ENCODE peak calls at places on chromosomes 3 and 15, in nine cellular contexts. V is left ventricle myocardium inferior; Z is A549; I is mesendoderm; A is GM23248; P is A673; Y is stomach; L is psoas muscle; R is CD4-positive, alpha-beta memory T cell. N is an unnamed sample. For H3K4me1, the result is how much of the 10 kb centered on the place peaks cover.

GRCh38 chr15:92809064-92809879 is 90.9 kb upstream of the CHD2 start:
- DNase-seq in R (peak), L (peak), Y (peak), A (peak), I (peak), V (peak), P (peak), Z (peak), N (peak)

GRCh38 chr15:76346666-76347506 is 10.3 kb downstream of the ISL2 start:
- DNase-seq in P (peak), V (no peak), A (no peak), Y (no peak), I (peak), L (no peak), R (no peak), Z (no peak), N (no peak)

GRCh38 chr15:26691249-26691648 is 81.6 kb downstream of the GABRB3 start:
- DNase-seq in A (no peak), L (no peak), I (peak), Y (no peak), Z (no peak), V (no peak), P (no peak), R (no peak), N (no peak)

GRCh38 chr3:42159706-42160472 is 68.7 kb downstream of the TRAK1 start:
- DNase-seq in P (no peak), V (peak), L (peak), A (peak), Z (peak), I (peak), Y (peak), R (peak), N (peak)

GRCh38 chr15:60751985-60752952 is 273.3 kb upstream of the ICE2 start:
- DNase-seq in I (no peak), P (no peak), V (peak), Z (no peak), Y (peak), L (peak), A (no peak), R (no peak), N (no peak)

GRCh38 chr15:90165659-90166489 is 35.3 kb upstream of the SEMA4B start:
- DNase-seq in P (peak), I (peak), A (peak), Z (peak), R (no peak), Y (peak), V (no peak), L (peak), N (peak)

GRCh38 chr3:25080461-25080860 is 347.6 kb upstream of the RARB start:
- DNase-seq in A (no peak), R (no peak), V (no peak), P (no peak), L (no peak), I (no peak), Z (no peak), Y (no peak), N (no peak)

GRCh38 chr3:98869391-98869790 is 32.1 kb downstream of the DCBLD2 start:
- DNase-seq in L (no peak), Y (no peak), I (no peak), P (no peak), A (no peak), V (no peak), R (no peak), Z (no peak), N (no peak)

GRCh38 chr3:173799073-173799830 is 401.7 kb downstream of the NLGN1 start:
- DNase-seq in I (no peak), P (no peak), L (no peak), Z (no peak), Y (no peak), A (peak), R (no peak), V (no peak), N (no peak)

GRCh38 chr3:77412591-77412990 is 372.7 kb downstream of the ROBO2 start:
- DNase-seq in P (no peak), L (no peak), Y (no peak), R (no peak), A (peak), I (peak), V (no peak), Z (no peak), N (no peak)

GRCh38 chr3:149042766-149043386 is 43.5 kb downstream of the HLTF start:
- DNase-seq in L (no peak), P (no peak), Z (no peak), A (peak), I (no peak), R (no peak), V (no peak), Y (no peak), N (no peak)

GRCh38 chr15:28974142-28974541 is 88.4 kb downstream of the APBA2 start:
- DNase-seq in V (no peak), A (no peak), I (no peak), P (no peak), R (no peak), Z (no peak), Y (no peak), L (no peak), N (no peak)

GRCh38 chr3:178436773-178437172 is 99.5 kb upstream of the KCNMB2 start:
- DNase-seq in P (peak), Y (no peak), I (peak), Z (peak), A (peak), L (no peak), R (no peak), V (no peak), N (no peak)

DNA sequence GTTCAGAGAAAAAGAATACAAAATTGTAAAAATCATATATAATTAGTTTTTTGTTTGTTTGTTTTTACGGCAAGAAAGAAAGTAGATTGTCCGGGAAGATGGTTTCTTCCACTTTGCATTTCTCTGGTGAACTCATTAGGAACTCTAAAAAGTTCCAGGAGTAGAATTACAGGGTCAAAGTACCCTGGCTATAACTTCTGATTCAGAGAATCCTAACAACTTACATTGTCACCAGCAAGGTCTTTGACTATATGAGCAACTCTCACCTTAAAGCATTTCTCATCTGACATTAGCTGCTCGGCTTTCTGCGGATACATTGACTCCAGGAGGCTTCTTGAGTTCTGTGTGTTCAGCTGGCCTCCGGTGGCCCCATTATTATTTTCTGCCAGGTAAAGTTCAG is 196.7 kb downstream of the PDE8A start:
- DNase-seq in I (no peak), R (no peak), Z (no peak), V (no peak), A (no peak), P (no peak), Y (no peak), L (no peak), N (no peak)
- H3K4me3 ChIP-seq in I (no peak), R (no peak), Z (no peak), V (no peak), A (no peak), P (no peak), Y (no peak), L (no peak), N (no peak)

DNA sequence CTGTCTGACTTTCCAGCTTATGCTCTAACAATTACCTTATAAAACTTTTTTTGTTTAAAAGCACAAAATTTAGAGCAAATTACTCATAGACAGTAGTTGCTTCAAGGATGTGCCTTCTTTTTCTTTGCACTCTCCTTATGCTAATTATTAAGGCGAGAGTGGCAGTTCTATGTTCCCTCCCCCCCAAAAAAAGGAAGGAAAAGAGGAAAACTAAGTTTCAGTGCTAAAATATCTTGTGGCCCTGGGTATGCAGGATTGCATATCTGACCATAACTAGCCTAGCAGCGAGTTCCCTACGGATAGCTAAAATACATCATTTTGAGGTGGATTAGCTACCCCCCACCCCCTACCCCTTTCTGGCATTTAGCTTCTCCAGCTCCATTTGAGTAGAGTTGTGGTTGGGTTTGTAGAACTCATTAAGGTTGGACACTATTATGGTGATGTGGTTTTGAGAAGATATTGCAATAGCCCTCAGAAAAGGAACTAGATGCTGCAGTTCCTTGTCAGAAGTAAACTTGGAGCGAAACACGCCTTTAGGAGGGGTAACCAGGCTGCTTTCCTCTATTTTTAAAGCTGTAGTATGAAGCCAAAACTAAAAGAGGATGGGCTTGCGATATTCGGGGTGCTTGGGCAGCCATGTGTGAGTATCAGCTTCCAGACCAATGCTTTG is 174.6 kb downstream of the AKAP13 start:
- DNase-seq in L (no peak), P (no peak), A (no peak), Z (no peak), Y (no peak), R (no peak), V (no peak), I (no peak), N (no peak)
- H3K4me1 ChIP-seq in L (under half), P (under half), A (under half), Z (under half), Y (half or more), R (under half), V (half or more), I (under half), N (under half)

DNA sequence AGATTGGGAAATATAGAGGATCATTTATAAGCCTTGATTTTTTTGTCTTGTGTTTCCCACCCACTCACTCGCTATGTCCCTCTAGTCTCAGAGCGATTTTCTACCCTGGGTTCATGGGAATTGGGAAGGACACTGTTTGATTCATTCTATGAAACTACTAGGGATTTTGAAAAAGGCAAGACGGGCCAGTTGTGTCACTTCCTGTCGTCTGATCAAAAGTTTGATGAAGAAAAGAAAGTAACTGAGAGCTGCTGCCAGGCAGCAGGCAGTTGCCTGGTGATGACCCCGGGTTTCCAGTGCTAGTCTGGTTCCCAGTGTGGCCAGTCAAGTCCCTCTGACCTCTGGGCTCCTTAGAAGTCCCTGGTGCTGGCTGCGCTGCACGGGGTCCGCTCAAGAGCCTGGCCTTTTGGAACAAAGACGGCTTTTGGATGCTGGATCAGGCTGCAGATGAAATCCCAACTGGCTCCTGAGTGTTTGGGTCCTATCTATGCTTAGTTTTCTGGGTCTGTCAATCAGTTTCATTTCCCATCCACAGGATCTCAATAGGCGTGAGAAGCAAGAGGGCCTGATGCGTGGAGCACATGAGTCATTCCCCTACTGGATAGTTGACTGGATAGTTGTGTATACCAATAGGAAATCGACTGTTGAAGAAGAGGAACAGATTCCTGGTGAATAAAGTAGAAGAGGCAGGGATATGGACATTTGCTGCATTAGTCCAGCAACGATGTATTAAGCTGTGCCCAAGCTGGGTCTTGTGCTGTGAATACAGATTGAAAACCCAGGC is 89.7 kb downstream of the EEFSEC start:
- DNase-seq in Y (no peak), A (peak), V (no peak), P (no peak), Z (no peak), I (no peak), R (no peak), L (no peak), N (no peak)
- H3K4me3 ChIP-seq in Y (no peak), A (no peak), V (no peak), P (no peak), Z (no peak), I (no peak), R (peak), L (no peak), N (no peak)

GRCh38 chr3:46874430-46874829 is 3.1 kb upstream of the PTH1R start:
- DNase-seq in I (no peak), Z (no peak), A (no peak), V (peak), L (no peak), R (no peak), Y (no peak), P (peak), N (no peak)

GRCh38 chr3:46875560-46875959 is 2.0 kb upstream of the PTH1R start:
- DNase-seq in R (no peak), L (no peak), Y (no peak), V (no peak), A (no peak), I (no peak), P (no peak), Z (no peak), N (no peak)

GRCh38 chr3:46876313-46877300 is 914 bp upstream of the PTH1R start:
- DNase-seq in Z (no peak), V (no peak), A (no peak), R (no peak), I (no peak), Y (no peak), L (no peak), P (no peak), N (no peak)

GRCh38 chr3:46878796-46879436 is 1.4 kb downstream of the PTH1R start:
- DNase-seq in Y (no peak), A (peak), L (no peak), R (no peak), V (no peak), I (peak), P (no peak), Z (no peak), N (peak)

GRCh38 chr3:46877671-46878125 is at the start of gene PTH1R:
- DNase-seq in Y (no peak), L (no peak), A (no peak), Z (no peak), P (no peak), I (no peak), V (no peak), R (no peak), N (no peak)
- H3K4me1 ChIP-seq in Y (under half), L (under half), A (under half), Z (under half), P (under half), I (under half), V (half or more), R (under half), N (half or more)

DNA sequence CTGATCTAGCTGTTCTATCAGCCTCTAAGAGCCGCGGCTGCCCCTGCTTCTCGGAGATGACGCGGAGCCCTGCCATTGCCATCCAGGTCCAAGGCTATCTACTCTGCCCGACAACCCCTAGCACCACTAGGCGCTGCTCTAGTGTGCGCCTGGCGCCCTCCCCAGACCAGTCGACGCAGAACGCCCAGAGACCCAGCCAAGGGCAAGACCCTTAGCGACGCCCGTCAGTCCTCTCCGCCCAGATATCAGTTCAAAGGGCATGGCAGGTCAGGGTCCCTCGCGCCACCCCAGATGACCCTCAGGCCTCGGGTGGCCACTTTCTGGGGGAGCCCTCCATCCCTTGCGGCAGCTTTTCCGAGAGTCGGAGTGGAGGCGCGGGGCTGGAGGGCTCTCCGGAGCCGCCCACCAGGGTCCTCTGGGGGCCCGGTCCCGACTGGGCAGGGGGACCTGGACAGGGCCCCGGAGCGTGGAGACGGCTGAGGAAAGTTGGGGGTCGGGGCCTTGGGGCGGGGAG is 371 bp upstream of the CLSTN2 start:
- DNase-seq in A (peak), P (peak), I (peak), V (peak), Z (peak), Y (no peak), R (no peak), L (peak), N (peak)
- H3K4me3 ChIP-seq in A (peak), P (peak), I (peak), V (peak), Z (peak), Y (peak), R (no peak), L (peak), N (peak)

DNA sequence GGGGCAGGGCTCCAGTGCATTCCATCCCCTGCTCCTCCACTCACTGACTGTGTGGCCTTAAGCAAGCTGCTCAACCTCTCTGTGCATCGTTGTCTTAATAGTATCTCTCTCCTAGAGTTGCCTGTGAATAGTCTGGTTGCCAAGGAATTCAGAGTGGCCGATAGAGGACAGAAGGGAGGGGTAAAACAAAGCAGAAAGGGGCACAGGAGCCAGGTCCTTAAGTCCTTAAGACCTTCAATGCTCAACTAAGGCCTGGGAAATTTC is 13.7 kb upstream of the CYP11A1 start:
- DNase-seq in L (no peak), A (no peak), P (no peak), I (no peak), Y (no peak), R (no peak), V (no peak), Z (no peak), N (no peak)
- H3K4me1 ChIP-seq in L (under half), A (under half), P (under half), I (under half), Y (under half), R (under half), V (under half), Z (under half), N (under half)

GRCh38 chr3:66019896-66020295 is 18.8 kb downstream of the MAGI1 start:
- DNase-seq in I (no peak), R (no peak), L (no peak), V (no peak), Z (no peak), P (no peak), Y (peak), A (no peak), N (no peak)

GRCh38 chr3:66023728-66024390 is 14.9 kb downstream of the MAGI1 start:
- DNase-seq in V (no peak), A (no peak), I (no peak), Y (no peak), R (no peak), P (no peak), L (no peak), Z (no peak), N (no peak)

GRCh38 chr3:66018047-66019033 is 20.4 kb downstream of the MAGI1 start:
- DNase-seq in L (no peak), A (no peak), V (no peak), R (no peak), P (no peak), Z (no peak), Y (no peak), I (peak), N (no peak)

GRCh38 chr3:66023254-66023653 is 15.5 kb downstream of the MAGI1 start:
- DNase-seq in P (no peak), Y (no peak), L (no peak), A (no peak), I (no peak), R (no peak), Z (no peak), V (no peak), N (no peak)

DNA sequence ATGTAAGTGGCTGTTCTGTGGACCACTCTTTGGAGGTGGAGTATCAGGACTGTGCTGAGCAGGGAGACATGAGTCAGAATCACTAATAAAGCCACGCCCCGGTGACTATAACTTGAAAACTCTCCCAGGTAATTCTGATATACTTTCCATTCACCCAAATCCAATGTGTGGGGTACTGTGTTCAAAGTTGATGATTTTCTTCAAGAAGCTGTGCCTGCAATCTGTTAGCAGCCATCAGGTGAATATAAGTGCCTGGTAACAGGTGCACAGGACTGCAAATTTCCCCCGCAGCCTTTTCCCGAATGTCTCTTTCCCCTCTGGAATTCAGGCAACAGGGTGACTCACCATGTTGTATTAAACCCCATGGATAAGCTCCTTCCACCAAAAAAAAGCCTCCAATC is 17.0 kb downstream of the MAGI1 start:
- DNase-seq in I (peak), V (no peak), Z (peak), Y (no peak), L (no peak), A (peak), P (no peak), R (no peak), N (no peak)
- H3K4me3 ChIP-seq in I (no peak), V (no peak), Z (peak), Y (no peak), L (no peak), A (no peak), P (no peak), R (no peak), N (no peak)

DNA sequence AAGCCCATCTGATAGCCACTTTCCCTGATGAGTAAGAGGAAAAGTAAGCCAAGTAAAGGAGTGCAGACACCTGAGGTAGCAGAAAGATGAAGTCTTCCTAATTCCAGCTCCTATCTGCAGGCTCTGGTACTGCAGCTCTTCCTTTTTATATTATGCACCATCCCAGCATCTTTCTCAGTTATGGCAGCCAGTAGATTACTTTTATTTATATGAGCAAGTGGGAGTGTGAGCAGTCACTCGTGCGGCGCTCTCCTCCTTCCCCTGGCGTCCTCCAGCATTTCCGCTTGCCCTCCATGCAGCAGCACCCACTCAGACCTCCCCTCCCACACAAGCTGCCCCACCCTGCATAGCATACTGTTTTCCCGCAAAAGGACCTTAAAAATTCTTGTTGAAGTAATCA is 465.9 kb upstream of the DPPA4 start:
- DNase-seq in Z (no peak), P (no peak), V (no peak), R (no peak), A (no peak), I (peak), L (no peak), Y (no peak), N (no peak)
- H3K4me1 ChIP-seq in Z (under half), P (under half), V (under half), R (under half), A (under half), I (under half), L (under half), Y (under half), N (under half)

GRCh38 chr15:98657721-98658120 is 9.4 kb downstream of the IGF1R start:
- DNase-seq in R (no peak), Y (no peak), P (no peak), V (no peak), L (no peak), I (no peak), A (peak), Z (no peak), N (no peak)
- H3K4me3 ChIP-seq in R (no peak), Y (no peak), P (no peak), V (no peak), L (no peak), I (no peak), A (peak), Z (no peak), N (no peak)

GRCh38 chr3:143123353-143123974 is 3.9 kb downstream of the CHST2 start:
- DNase-seq in P (no peak), Y (no peak), L (no peak), V (no peak), A (no peak), Z (no peak), I (no peak), R (no peak), N (no peak)
- H3K4me1 ChIP-seq in P (under half), Y (under half), L (under half), V (under half), A (under half), Z (under half), I (under half), R (under half), N (under half)

N was measured in Caco-2.